ENCODE peak calls at places on chromosome 10, in four cellular contexts. Y is GM20000, A is right cardiac atrium, X is lower lobe of right lung. P is an unnamed sample.

GRCh38 chr10:69716711-69717560 is 84.8 kb upstream of the COL13A1 start:
- DNase-seq in Y (peak), A (peak), X (peak), P (peak)

GRCh38 chr10:92891885-92892705 is 43.8 kb downstream of the EXOC6 start:
- DNase-seq in Y (no peak), A (peak), X (peak), P (no peak)

GRCh38 chr10:88835095-88835909 is 16.3 kb downstream of the ANKRD22 start:
- DNase-seq in Y (peak), A (peak), X (peak), P (peak)

GRCh38 chr10:82847242-82847641 is 972.2 kb downstream of the NRG3 start:
- DNase-seq in Y (no peak), A (no peak), X (no peak), P (no peak)

GRCh38 chr10:60809157-60809556 is 30.9 kb downstream of the CDK1 start:
- DNase-seq in Y (no peak), A (no peak), X (no peak), P (no peak)

GRCh38 chr10:22607261-22607660 is 107.1 kb downstream of the PIP4K2A start:
- DNase-seq in Y (no peak), A (peak), X (no peak), P (no peak)

GRCh38 chr10:94462130-94462529 is 59.8 kb downstream of the TBC1D12 start:
- DNase-seq in Y (no peak), A (no peak), X (no peak), P (no peak)

GRCh38 chr10:119318411-119319160 is 111.2 kb downstream of the GRK5 start:
- DNase-seq in Y (no peak), A (peak), X (no peak), P (no peak)

GRCh38 chr10:48931188-48931587 is 8.5 kb downstream of the LRRC18 start:
- DNase-seq in Y (no peak), A (no peak), X (no peak), P (peak)

GRCh38 chr10:78815702-78816334 is 252.9 kb upstream of the ZMIZ1 start:
- DNase-seq in Y (no peak), A (no peak), X (no peak), P (no peak)

GRCh38 chr10:35412900-35413491 is 76.7 kb downstream of the CCNY start:
- DNase-seq in Y (no peak), A (no peak), X (no peak), P (no peak)

GRCh38 chr10:124743188-124744046 is 761 bp downstream of the FAM53B start:
- DNase-seq in Y (peak), A (peak), X (peak), P (peak)

GRCh38 chr10:63228237-63228636 is 95.1 kb downstream of the NRBF2 start:
- DNase-seq in Y (no peak), A (no peak), X (no peak), P (no peak)

GRCh38 chr10:37789590-37789989 is 67.8 kb downstream of the ZNF248 start:
- DNase-seq in Y (no peak), A (no peak), X (no peak), P (no peak)

GRCh38 chr10:93072713-93073538 is 767 bp upstream of the CYP26A1 start:
- DNase-seq in Y (peak), A (peak), X (no peak), P (peak)

GRCh38 chr10:63722537-63722936 is 201.3 kb downstream of the REEP3 start:
- DNase-seq in Y (no peak), A (peak), X (no peak), P (no peak)

GRCh38 chr10:49741108-49741995 is 20.8 kb downstream of the OGDHL start:
- DNase-seq in Y (no peak), A (no peak), X (no peak), P (peak)

GRCh38 chr10:16848562-16849154 is 31.4 kb upstream of the RSU1 start:
- DNase-seq in Y (no peak), A (no peak), X (no peak), P (no peak)

GRCh38 chr10:5199398-5199797 is 2.8 kb downstream of the AKR1C4 start:
- DNase-seq in Y (no peak), A (peak), X (no peak), P (peak)

GRCh38 chr10:70478191-70479160 is at the start of gene PALD1:
- DNase-seq in Y (peak), A (peak), X (peak), P (peak)

GRCh38 chr10:36725581-36726520 is 399.5 kb upstream of the ANKRD30A start:
- DNase-seq in Y (no peak), A (peak), X (no peak), P (peak)

GRCh38 chr10:15236340-15236739 is 67.8 kb upstream of the NMT2 start:
- DNase-seq in Y (no peak), A (no peak), X (no peak), P (no peak)

GRCh38 chr10:101139421-101139911 is 8.4 kb downstream of the TLX1 start:
- DNase-seq in Y (peak), A (no peak), X (no peak), P (peak)

GRCh38 chr10:78196964-78197363 is 163.3 kb downstream of the RPS24 start:
- DNase-seq in Y (no peak), A (no peak), X (no peak), P (no peak)

GRCh38 chr10:132748135-132748534 is 37.8 kb downstream of the NKX6-2 start:
- DNase-seq in Y (no peak), A (no peak), X (no peak), P (no peak)

GRCh38 chr10:35465601-35466140 is 129.4 kb downstream of the CCNY start:
- DNase-seq in Y (no peak), A (no peak), X (no peak), P (no peak)

GRCh38 chr10:30111340-30111980 is 52.1 kb upstream of the JCAD start:
- DNase-seq in Y (no peak), A (no peak), X (no peak), P (no peak)

GRCh38 chr10:11207276-11207809 is 189.7 kb downstream of the CELF2 start:
- DNase-seq in Y (no peak), A (no peak), X (no peak), P (no peak)

GRCh38 chr10:124206616-124207015 is 113.2 kb upstream of the CHST15 start:
- DNase-seq in Y (no peak), A (no peak), X (no peak), P (no peak)

GRCh38 chr10:71968553-71969474 is 4.6 kb downstream of the CHST3 start:
- DNase-seq in Y (no peak), A (no peak), X (no peak), P (peak)

GRCh38 chr10:128766915-128767314 is 640.7 kb upstream of the MKI67 start:
- DNase-seq in Y (no peak), A (no peak), X (no peak), P (no peak)

GRCh38 chr10:32207544-32207943 is 139.4 kb downstream of the EPC1 start:
- DNase-seq in Y (peak), A (peak), X (peak), P (peak)

P was measured in H7.